ENCODE peak calls at places on chromosome 1, in four cellular contexts. G is RPMI7951, J is DMS 273 treated with DMSO at 0.1 percent for 48 hours, K is foreskin fibroblast. C is an unnamed sample.

GRCh38 chr1:59703918-59704378 is 110.8 kb upstream of the HOOK1 start:
- DNase-seq in G (no peak), J (no peak), K (no peak), C (no peak)

GRCh38 chr1:38246955-38247952 is 200.7 kb upstream of the POU3F1 start:
- DNase-seq in G (peak), J (no peak), K (peak), C (peak)

GRCh38 chr1:36160949-36161485 is 5.1 kb downstream of the MAP7D1 start:
- DNase-seq in G (peak), J (no peak), K (peak), C (peak)

GRCh38 chr1:18527921-18528320 is 47.2 kb downstream of the KLHDC7A start:
- DNase-seq in G (peak), J (no peak), K (no peak), C (no peak)

GRCh38 chr1:23751050-23751814 is 8.0 kb downstream of the ELOA start:
- DNase-seq in G (peak), J (no peak), K (peak), C (peak)

GRCh38 chr1:240687820-240688219 is 75.9 kb upstream of the GREM2 start:
- DNase-seq in G (no peak), J (no peak), K (no peak), C (no peak)

GRCh38 chr1:193417945-193418744 is 231.7 kb upstream of the B3GALT2 start:
- DNase-seq in G (peak), J (no peak), K (peak), C (no peak)

GRCh38 chr1:11045428-11046269 is 1.4 kb downstream of the MASP2 start:
- DNase-seq in G (no peak), J (no peak), K (no peak), C (peak)

GRCh38 chr1:228691926-228692325 is 43.4 kb upstream of the RHOU start:
- DNase-seq in G (peak), J (peak), K (peak), C (peak)

GRCh38 chr1:160858127-160858909 is 4.4 kb downstream of the CD244 start:
- DNase-seq in G (no peak), J (no peak), K (no peak), C (no peak)

GRCh38 chr1:14553711-14554110 is 44.8 kb upstream of the KAZN start:
- DNase-seq in G (no peak), J (no peak), K (no peak), C (no peak)

GRCh38 chr1:21503706-21504377 is 5.4 kb upstream of the ALPL start:
- DNase-seq in G (no peak), J (no peak), K (no peak), C (peak)

GRCh38 chr1:67052741-67053534 is 1.0 kb downstream of the SLC35D1 start:
- DNase-seq in G (peak), J (no peak), K (peak), C (peak)

GRCh38 chr1:236280438-236281285 is 1.1 kb downstream of the ERO1B start:
- DNase-seq in G (no peak), J (no peak), K (no peak), C (peak)

GRCh38 chr1:151710187-151710586 is 6.4 kb downstream of the CELF3 start:
- DNase-seq in G (peak), J (peak), K (peak), C (peak)

GRCh38 chr1:157156058-157156541 is 17.9 kb upstream of the ETV3 start:
- DNase-seq in G (peak), J (no peak), K (peak), C (peak)

GRCh38 chr1:247548092-247548491 is 842 bp upstream of the GCSAML start:
- DNase-seq in G (no peak), J (no peak), K (no peak), C (peak)

GRCh38 chr1:110673805-110674336 is 869 bp downstream of the KCNA3 start:
- DNase-seq in G (no peak), J (no peak), K (no peak), C (no peak)